ENCODE peak calls at places on chromosomes 16 and 17, in ten cellular contexts. O is CD8-positive, alpha-beta memory T cell; G is PC-3; H is cardiac muscle cell; M is CD8-positive, alpha-beta T cell; C is sigmoid colon; F is transverse colon; K is substantia nigra; Z is H1; U is GM23338. R is an unnamed sample.
A peak's percentile ranks its signal among the peaks of the same experiment; 100 is the strongest.

GRCh38 chr17:77282524-77283515 is 142.1 kb downstream of the SEC14L1 start:
- DNase-seq in U (no peak), G (peak; percentile 72), F (peak; percentile 66), M (no peak), H (peak; percentile 88), K (no peak), Z (no peak), C (peak; percentile 63), O (no peak), R (peak; percentile 62)

GRCh38 chr16:47538472-47538871 is 77.3 kb downstream of the PHKB start:
- DNase-seq in C (no peak), F (no peak), U (no peak), K (no peak), O (no peak), M (no peak), H (no peak), G (no peak), Z (no peak), R (no peak)

GRCh38 chr17:63488851-63489250 is 12.0 kb downstream of the ACE start:
- DNase-seq in O (no peak), F (no peak), H (no peak), K (no peak), M (no peak), Z (no peak), G (no peak), U (no peak), C (no peak), R (no peak)

GRCh38 chr17:80621335-80622169 is 76.9 kb downstream of the RPTOR start:
- DNase-seq in K (no peak), C (no peak), U (no peak), Z (no peak), H (no peak), F (no peak), G (no peak), M (no peak), O (no peak), R (no peak)

GRCh38 chr17:18315498-18316360 is 636 bp downstream of the SMCR8 start:
- DNase-seq in F (peak; percentile 23), Z (no peak), G (no peak), U (no peak), K (no peak), H (no peak), M (peak; percentile 49), O (no peak), C (peak; percentile 38), R (no peak)

GRCh38 chr16:50606431-50607050 is 58.3 kb downstream of the NKD1 start:
- DNase-seq in F (no peak), K (no peak), M (no peak), O (no peak), Z (no peak), G (no peak), C (no peak), H (no peak), U (no peak), R (no peak)

GRCh38 chr16:4529085-4530060 is 9.2 kb downstream of the CDIP1 start:
- DNase-seq in C (no peak), H (peak; percentile 24), U (peak; percentile 81), M (no peak), O (no peak), Z (peak; percentile 76), F (no peak), K (no peak), G (no peak), R (no peak)

GRCh38 chr17:80565347-80566053 is 20.9 kb downstream of the RPTOR start:
- DNase-seq in O (no peak), K (no peak), C (peak; percentile 35), H (no peak), U (peak; percentile 47), F (no peak), Z (peak; percentile 55), G (no peak), M (no peak), R (no peak)

GRCh38 chr16:89860747-89861304 is 12.6 kb upstream of the TCF25 start:
- DNase-seq in M (peak; percentile 76), H (peak; percentile 55), G (peak; percentile 65), F (peak; percentile 78), Z (peak; percentile 97), O (peak; percentile 72), U (peak; percentile 88), K (peak; percentile 25), C (no peak), R (peak; percentile 54)

GRCh38 chr16:89859809-89860075 is 13.7 kb upstream of the TCF25 start:
- DNase-seq in G (no peak), F (no peak), H (no peak), O (no peak), M (no peak), Z (no peak), U (no peak), C (no peak), K (no peak), R (no peak)

GRCh38 chr16:89861648-89862047 is 11.7 kb upstream of the TCF25 start:
- DNase-seq in F (no peak), H (no peak), K (no peak), O (no peak), C (no peak), Z (no peak), U (no peak), M (no peak), G (no peak), R (no peak)

GRCh38 chr16:89855986-89856385 is 17.4 kb upstream of the TCF25 start:
- DNase-seq in C (no peak), H (no peak), K (no peak), F (no peak), Z (no peak), G (no peak), M (no peak), U (no peak), O (no peak), R (no peak)

GRCh38 chr16:89858973-89859808 is 14.2 kb upstream of the TCF25 start:
- DNase-seq in M (no peak), U (no peak), C (no peak), F (no peak), H (no peak), O (no peak), K (no peak), Z (no peak), G (no peak), R (no peak)
- H3K27ac ChIP-seq in M (no peak overlapping the region), U (no peak overlapping the region), C (no peak overlapping the region), F (no peak overlapping the region), H (no peak overlapping the region), O (no peak overlapping the region), K (no peak overlapping the region), Z (no peak overlapping the region), G (no peak overlapping the region), R (no peak overlapping the region)

GRCh38 chr16:12767897-12768296 is 35.8 kb downstream of the CPPED1 start:
- DNase-seq in U (no peak), G (no peak), C (no peak), Z (no peak), O (no peak), M (no peak), K (no peak), H (peak; percentile 38), F (no peak), R (no peak)

GRCh38 chr16:12760819-12761611 is 42.7 kb downstream of the CPPED1 start:
- DNase-seq in K (no peak), G (no peak), H (no peak), M (no peak), O (no peak), C (no peak), U (no peak), Z (no peak), F (no peak), R (peak; percentile 20)

GRCh38 chr16:12766853-12767252 is 36.8 kb downstream of the CPPED1 start:
- DNase-seq in U (no peak), G (no peak), F (no peak), C (no peak), K (no peak), Z (no peak), O (no peak), M (no peak), H (no peak), R (no peak)

GRCh38 chr16:12763517-12763916 is 40.2 kb downstream of the CPPED1 start:
- DNase-seq in G (no peak), K (no peak), Z (no peak), M (no peak), O (no peak), C (no peak), F (no peak), H (peak; percentile 60), U (no peak), R (peak; percentile 30)

GRCh38 chr16:12764813-12765212 is 38.9 kb downstream of the CPPED1 start:
- DNase-seq in M (no peak), C (no peak), K (no peak), Z (no peak), O (no peak), H (no peak), U (no peak), F (no peak), G (no peak), R (peak; percentile 86)
- H3K27ac ChIP-seq in M (no peak overlapping the region), C (no peak overlapping the region), K (no peak overlapping the region), Z (no peak overlapping the region), O (no peak overlapping the region), H (no peak overlapping the region), U (no peak overlapping the region), F (no peak overlapping the region), G (no peak overlapping the region), R (peak overlapping the region; percentile 52)

GRCh38 chr17:10646393-10646990 is 10.6 kb downstream of the MYH3 start:
- DNase-seq in K (peak; percentile 18), Z (peak; percentile 87), M (peak; percentile 78), U (peak; percentile 85), H (peak; percentile 83), G (peak; percentile 53), C (peak; percentile 77), O (peak; percentile 51), F (peak; percentile 69), R (peak; percentile 64)

GRCh38 chr17:10651927-10652326 is 5.2 kb downstream of the MYH3 start:
- DNase-seq in K (no peak), Z (no peak), H (no peak), F (no peak), M (no peak), C (no peak), O (no peak), U (no peak), G (no peak), R (no peak)

GRCh38 chr17:10649602-10650001 is 7.5 kb downstream of the MYH3 start:
- DNase-seq in C (no peak), O (no peak), F (no peak), U (no peak), G (no peak), Z (no peak), K (no peak), M (no peak), H (no peak), R (no peak)

GRCh38 chr17:10652984-10653680 is 4.0 kb downstream of the MYH3 start:
- DNase-seq in Z (no peak), C (no peak), O (no peak), K (peak; percentile 6), H (peak; percentile 21), G (no peak), M (no peak), F (no peak), U (no peak), R (no peak)

GRCh38 chr17:10649031-10649430 is 8.1 kb downstream of the MYH3 start:
- DNase-seq in F (no peak), Z (no peak), C (no peak), U (no peak), H (peak; percentile 17), O (no peak), K (no peak), G (no peak), M (no peak), R (no peak)
- H3K27ac ChIP-seq in F (no peak overlapping the region), Z (no peak overlapping the region), C (no peak overlapping the region), U (no peak overlapping the region), H (no peak overlapping the region), O (no peak overlapping the region), K (no peak overlapping the region), G (no peak overlapping the region), M (no peak overlapping the region), R (no peak overlapping the region)

DNA sequence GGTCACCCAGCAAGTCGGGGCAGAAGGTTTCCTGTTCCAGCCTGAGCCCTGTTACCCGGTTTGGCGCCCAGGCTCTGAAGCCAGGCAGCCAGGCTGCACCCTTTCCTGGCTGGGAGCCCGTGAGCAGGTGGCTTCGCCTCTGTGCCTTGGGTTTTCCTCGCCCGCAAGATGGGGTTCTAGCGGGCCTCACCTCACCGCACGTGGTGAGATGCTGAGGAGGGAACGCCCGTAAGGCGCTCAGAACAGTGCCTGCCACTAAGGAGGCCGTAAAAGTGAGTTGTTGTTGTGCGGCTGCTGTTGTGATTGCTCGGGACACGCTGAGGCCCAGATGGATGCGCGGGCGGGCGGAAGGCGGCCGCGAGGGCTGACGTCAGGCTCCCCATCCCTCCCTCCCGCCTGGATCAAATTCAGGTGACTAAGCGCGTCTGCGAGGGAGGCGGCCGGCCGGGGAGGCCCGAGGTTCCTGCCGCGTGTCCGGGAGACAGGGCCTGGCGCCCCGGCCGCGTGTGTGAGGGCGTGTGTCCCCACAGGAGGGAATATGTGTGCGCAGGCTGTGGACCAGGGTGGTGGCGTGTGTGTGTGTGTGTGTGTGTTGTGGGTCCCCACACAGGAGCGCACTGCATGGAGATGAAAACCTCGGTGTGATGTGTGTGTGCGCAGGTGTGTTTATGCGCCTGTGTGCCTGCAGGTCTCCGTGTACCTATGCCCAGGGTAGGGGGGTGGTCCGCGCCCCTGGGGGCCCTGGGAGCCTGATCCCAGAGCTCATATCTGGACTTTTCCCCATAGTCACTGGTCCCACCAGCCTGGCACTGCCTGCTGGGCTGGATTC is 4.3 kb downstream of the CAMKK1 start:
- DNase-seq in U (peak; percentile 87), F (peak; percentile 85), C (peak; percentile 97), H (peak; percentile 94), K (no peak), Z (peak; percentile 70), M (no peak), G (peak; percentile 87), O (no peak), R (peak; percentile 74)
- H3K27ac ChIP-seq in U (peak overlapping the region; percentile 84), F (peak overlapping the region; percentile 92), C (peak overlapping the region; percentile 91), H (no peak overlapping the region), K (no peak overlapping the region), Z (no peak overlapping the region), M (no peak overlapping the region), G (peak overlapping the region; percentile 81), O (peak overlapping the region; percentile 43), R (peak overlapping the region; percentile 52)